ENCODE peak calls at places on chromosome 18, in eight cellular contexts. I is HFF-Myc; E is uterus; Q is heart left ventricle; S is GM10248; O is IMR-90; M is upper lobe of right lung; Y is CD8-positive, alpha-beta T cell. H is an unnamed sample.

GRCh38 chr18:23259701-23260661 is 124.7 kb downstream of the CABLES1 start:
- DNase-seq in I (peak; percentile 59), E (peak; percentile 81), Q (peak; percentile 76), S (peak; percentile 49), O (peak; percentile 82), M (peak; percentile 93), Y (peak; percentile 40), H (peak; percentile 51)

GRCh38 chr18:23068692-23069305 is 66.5 kb upstream of the CABLES1 start:
- DNase-seq in I (no peak), E (no peak), Q (no peak), S (no peak), O (no peak), M (no peak), Y (no peak), H (no peak)

GRCh38 chr18:76398899-76399612 is 96.0 kb downstream of the ZNF516 start:
- DNase-seq in I (peak; percentile 48), E (peak; percentile 92), Q (peak; percentile 77), S (peak; percentile 87), O (peak; percentile 77), M (peak; percentile 87), Y (peak; percentile 64), H (peak; percentile 77)

GRCh38 chr18:5941869-5942268 is 46.5 kb upstream of the TMEM200C start:
- DNase-seq in I (no peak), E (no peak), Q (no peak), S (no peak), O (no peak), M (no peak), Y (no peak), H (no peak)

GRCh38 chr18:46320928-46321855 is 217.0 kb downstream of the HAUS1 start:
- DNase-seq in I (no peak), E (no peak), Q (no peak), S (no peak), O (peak; percentile 55), M (no peak), Y (no peak), H (peak; percentile 82)

GRCh38 chr18:50518787-50519520 is 40.9 kb upstream of the MAPK4 start:
- DNase-seq in I (no peak), E (no peak), Q (no peak), S (no peak), O (no peak), M (no peak), Y (no peak), H (peak; percentile 76)

GRCh38 chr18:42446195-42446594 is 491.2 kb downstream of the PIK3C3 start:
- DNase-seq in I (no peak), E (no peak), Q (no peak), S (no peak), O (no peak), M (no peak), Y (no peak), H (no peak)

GRCh38 chr18:32549248-32549842 is 78.7 kb upstream of the GAREM1 start:
- DNase-seq in I (no peak), E (peak; percentile 27), Q (peak; percentile 30), S (peak; percentile 41), O (peak; percentile 34), M (no peak), Y (peak; percentile 38), H (peak; percentile 66)

GRCh38 chr18:61651145-61651879 is 241.5 kb downstream of the RNF152 start:
- DNase-seq in I (no peak), E (no peak), Q (no peak), S (no peak), O (no peak), M (no peak), Y (no peak), H (no peak)

GRCh38 chr18:48228301-48228715 is 180.9 kb downstream of the ZBTB7C start:
- DNase-seq in I (no peak), E (peak; percentile 63), Q (peak; percentile 73), S (no peak), O (no peak), M (peak; percentile 74), Y (no peak), H (peak; percentile 15)

GRCh38 chr18:11398625-11399024 is 210.8 kb upstream of the SLC35G4 start:
- DNase-seq in I (no peak), E (no peak), Q (no peak), S (no peak), O (peak; percentile 1), M (no peak), Y (no peak), H (no peak)

GRCh38 chr18:63869851-63870250 is 17.7 kb upstream of the SERPINB2 start:
- DNase-seq in I (no peak), E (no peak), Q (no peak), S (no peak), O (peak; percentile 45), M (no peak), Y (no peak), H (peak; percentile 91)

GRCh38 chr18:22466608-22467390 is 49.1 kb upstream of the CTAGE1 start:
- DNase-seq in I (no peak), E (no peak), Q (peak; percentile 58), S (no peak), O (peak; percentile 89), M (no peak), Y (no peak), H (peak; percentile 94)

GRCh38 chr18:45670281-45670962 is 53.6 kb upstream of the SLC14A1 start:
- DNase-seq in I (no peak), E (no peak), Q (no peak), S (peak; percentile 33), O (peak; percentile 85), M (no peak), Y (peak; percentile 60), H (peak; percentile 73)

GRCh38 chr18:50649821-50650220 is 89.9 kb downstream of the MAPK4 start:
- DNase-seq in I (no peak), E (peak; percentile 77), Q (peak; percentile 86), S (no peak), O (peak; percentile 29), M (peak; percentile 75), Y (no peak), H (peak; percentile 50)

DNA sequence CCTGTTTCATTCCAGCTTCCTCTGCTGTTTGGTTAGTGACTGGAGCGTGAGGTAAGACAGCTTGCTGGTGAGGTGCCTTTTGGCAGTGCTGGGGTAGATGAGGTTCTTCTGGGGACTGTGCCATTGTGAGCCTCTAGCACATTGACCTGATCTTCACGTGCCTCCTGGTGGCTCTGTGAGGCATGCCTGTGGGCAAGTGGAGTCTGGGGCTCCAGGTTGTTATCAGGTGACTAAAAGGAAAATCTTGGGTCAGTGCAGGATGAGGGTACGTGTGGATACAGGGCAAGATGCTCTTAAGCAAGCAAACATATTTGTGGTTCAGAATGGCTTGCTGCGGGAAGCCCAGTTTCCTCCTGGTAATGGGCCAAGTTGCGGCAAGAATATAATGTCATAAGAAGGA is 75.4 kb downstream of the FHOD3 start:
- DNase-seq in I (no peak), E (no peak), Q (no peak), S (no peak), O (peak; percentile 85), M (no peak), Y (no peak), H (peak; percentile 77)
- TF ChIP-seq CTCF in I (no peak), E (no peak), Q (no peak), S (peak; percentile 44), O (peak; percentile 30), M (no peak), Y (no peak), H (peak; percentile 46)

GRCh38 chr18:79851489-79851888 is 53.8 kb downstream of the KCNG2 start:
- DNase-seq in I (no peak), E (no peak), Q (no peak), S (no peak), O (no peak), M (no peak), Y (no peak), H (no peak)
- TF ChIP-seq CTCF in I (no peak), E (no peak), Q (no peak), S (no peak), O (no peak), M (no peak), Y (no peak), H (no peak)

GRCh38 chr18:43485565-43485964 is 208.3 kb upstream of the SYT4 start:
- DNase-seq in I (no peak), E (no peak), Q (no peak), S (no peak), O (no peak), M (no peak), Y (no peak), H (no peak)
- TF ChIP-seq CTCF in I (no peak), E (no peak), Q (no peak), S (no peak), O (no peak), M (no peak), Y (no peak), H (no peak)

GRCh38 chr18:58451115-58451971 is 177.5 kb downstream of the ALPK2 start:
- DNase-seq in I (no peak), E (no peak), Q (no peak), S (no peak), O (no peak), M (no peak), Y (no peak), H (no peak)

GRCh38 chr18:58453167-58453804 is 175.6 kb downstream of the ALPK2 start:
- DNase-seq in I (no peak), E (no peak), Q (no peak), S (no peak), O (no peak), M (no peak), Y (no peak), H (no peak)

GRCh38 chr18:58451972-58452334 is 176.9 kb downstream of the ALPK2 start:
- DNase-seq in I (no peak), E (no peak), Q (no peak), S (no peak), O (no peak), M (no peak), Y (no peak), H (no peak)

GRCh38 chr18:58453913-58454317 is 175.0 kb downstream of the ALPK2 start:
- DNase-seq in I (no peak), E (no peak), Q (no peak), S (no peak), O (no peak), M (no peak), Y (no peak), H (no peak)

GRCh38 chr18:58452392-58453166 is 176.3 kb downstream of the ALPK2 start:
- DNase-seq in I (no peak), E (no peak), Q (no peak), S (no peak), O (no peak), M (no peak), Y (no peak), H (no peak)
- TF ChIP-seq CTCF in I (no peak), E (no peak), Q (no peak), S (no peak), O (no peak), M (no peak), Y (no peak), H (no peak)

GRCh38 chr18:34723143-34723542 is 13.0 kb downstream of the DTNA start:
- DNase-seq in I (no peak), E (no peak), Q (no peak), S (no peak), O (no peak), M (no peak), Y (no peak), H (no peak)
- TF ChIP-seq CTCF in I (no peak), E (no peak), Q (no peak), S (no peak), O (no peak), M (no peak), Y (no peak), H (no peak)

H was measured in epithelial cell of esophagus.